ENCODE peak calls at places on chromosomes 7 and 10, in eight cellular contexts. One of them, this sample, is unnamed.

GRCh38 chr10:6411424-6411823 is 168.7 kb downstream of the PRKCQ start:
- DNase-seq in HuH-7.5: no peak
- DNase-seq in ELR: no peak
- DNase-seq in AG09319: no peak
- DNase-seq in effector CD4-positive, alpha-beta T cell: no peak
- DNase-seq in left cardiac atrium: no peak
- DNase-seq in H9: no peak
- DNase-seq in stomach: no peak
- DNase-seq in this sample: no peak

GRCh38 chr10:132096863-132097478 is 31.2 kb downstream of the JAKMIP3 start:
- DNase-seq in HuH-7.5: no peak
- DNase-seq in ELR: no peak
- DNase-seq in AG09319: no peak
- DNase-seq in effector CD4-positive, alpha-beta T cell: no peak
- DNase-seq in left cardiac atrium: no peak
- DNase-seq in H9: peak
- DNase-seq in stomach: peak
- DNase-seq in this sample: peak

GRCh38 chr10:115624448-115624847 is 531.3 kb downstream of the ATRNL1 start:
- DNase-seq in HuH-7.5: peak
- DNase-seq in ELR: peak
- DNase-seq in AG09319: no peak
- DNase-seq in effector CD4-positive, alpha-beta T cell: no peak
- DNase-seq in left cardiac atrium: no peak
- DNase-seq in H9: no peak
- DNase-seq in stomach: no peak
- DNase-seq in this sample: no peak

GRCh38 chr10:112963835-112964234 is 13.8 kb downstream of the TCF7L2 start:
- DNase-seq in HuH-7.5: no peak
- DNase-seq in ELR: peak
- DNase-seq in AG09319: no peak
- DNase-seq in effector CD4-positive, alpha-beta T cell: no peak
- DNase-seq in left cardiac atrium: no peak
- DNase-seq in H9: no peak
- DNase-seq in stomach: no peak
- DNase-seq in this sample: no peak

GRCh38 chr7:46756256-46756655 is 825.7 kb downstream of the TNS3 start:
- DNase-seq in HuH-7.5: no peak
- DNase-seq in ELR: no peak
- DNase-seq in AG09319: no peak
- DNase-seq in effector CD4-positive, alpha-beta T cell: no peak
- DNase-seq in left cardiac atrium: no peak
- DNase-seq in H9: no peak
- DNase-seq in stomach: no peak
- DNase-seq in this sample: no peak

GRCh38 chr10:77524300-77524711 is 113.3 kb downstream of the KCNMA1 start:
- DNase-seq in HuH-7.5: no peak
- DNase-seq in ELR: peak
- DNase-seq in AG09319: peak
- DNase-seq in effector CD4-positive, alpha-beta T cell: no peak
- DNase-seq in left cardiac atrium: no peak
- DNase-seq in H9: no peak
- DNase-seq in stomach: no peak
- DNase-seq in this sample: no peak

GRCh38 chr10:27225011-27225590 is 15.5 kb downstream of the ACBD5 start:
- DNase-seq in HuH-7.5: no peak
- DNase-seq in ELR: no peak
- DNase-seq in AG09319: no peak
- DNase-seq in effector CD4-positive, alpha-beta T cell: no peak
- DNase-seq in left cardiac atrium: no peak
- DNase-seq in H9: no peak
- DNase-seq in stomach: no peak
- DNase-seq in this sample: no peak

GRCh38 chr7:14825909-14826308 is 76.6 kb downstream of the DGKB start:
- DNase-seq in HuH-7.5: no peak
- DNase-seq in ELR: no peak
- DNase-seq in AG09319: no peak
- DNase-seq in effector CD4-positive, alpha-beta T cell: no peak
- DNase-seq in left cardiac atrium: no peak
- DNase-seq in H9: no peak
- DNase-seq in stomach: no peak
- DNase-seq in this sample: no peak

GRCh38 chr10:48940958-48941357 is 1.3 kb upstream of the LRRC18 start:
- DNase-seq in HuH-7.5: no peak
- DNase-seq in ELR: no peak
- DNase-seq in AG09319: no peak
- DNase-seq in effector CD4-positive, alpha-beta T cell: no peak
- DNase-seq in left cardiac atrium: no peak
- DNase-seq in H9: peak
- DNase-seq in stomach: no peak
- DNase-seq in this sample: no peak